ENCODE peak calls at places on chromosomes 1 and 21, in six cellular contexts. O, V, W, S, N and Z are unnamed samples.

GRCh38 chr1:202852163-202852904 is 36.6 kb downstream of the RABIF start:
- DNase-seq in O (peak), V (no peak), N (peak), S (peak), W (peak), Z (peak)

GRCh38 chr1:16630661-16631247 is 17.4 kb upstream of the NBPF1 start:
- DNase-seq in S (no peak), O (no peak), N (no peak), V (no peak), W (no peak), Z (no peak)

GRCh38 chr1:221741364-221741970 is 422 bp downstream of the DUSP10 start:
- DNase-seq in O (no peak), S (no peak), N (no peak), V (no peak), W (peak), Z (peak)

GRCh38 chr1:65497276-65497830 is 76.9 kb downstream of the LEPR start:
- DNase-seq in V (no peak), N (no peak), W (peak), O (no peak), S (no peak), Z (no peak)

GRCh38 chr21:46581780-46582307 is 23.0 kb downstream of the S100B start:
- DNase-seq in V (no peak), S (no peak), O (no peak), N (peak), W (no peak), Z (no peak)

GRCh38 chr1:154759196-154759595 is 110.9 kb downstream of the KCNN3 start:
- DNase-seq in O (no peak), S (no peak), W (no peak), V (no peak), N (no peak), Z (no peak)

GRCh38 chr1:185520188-185520935 is 203.3 kb upstream of the IVNS1ABP start:
- DNase-seq in S (no peak), N (no peak), V (no peak), W (peak), O (peak), Z (peak)

GRCh38 chr1:202282017-202282335 is 59.8 kb downstream of the UBE2T start:
- DNase-seq in W (no peak), S (no peak), O (no peak), V (no peak), N (no peak), Z (no peak)

GRCh38 chr1:169546087-169546995 is 39.9 kb downstream of the F5 start:
- DNase-seq in V (peak), N (peak), W (peak), O (peak), S (peak), Z (peak)

GRCh38 chr1:32063261-32063681 is 9.5 kb upstream of the TMEM39B start:
- DNase-seq in O (peak), V (no peak), N (peak), S (peak), W (peak), Z (peak)

GRCh38 chr1:53725238-53725689 is 13.7 kb downstream of the GLIS1 start:
- DNase-seq in S (peak), V (no peak), N (peak), W (no peak), O (peak), Z (peak)

DNA sequence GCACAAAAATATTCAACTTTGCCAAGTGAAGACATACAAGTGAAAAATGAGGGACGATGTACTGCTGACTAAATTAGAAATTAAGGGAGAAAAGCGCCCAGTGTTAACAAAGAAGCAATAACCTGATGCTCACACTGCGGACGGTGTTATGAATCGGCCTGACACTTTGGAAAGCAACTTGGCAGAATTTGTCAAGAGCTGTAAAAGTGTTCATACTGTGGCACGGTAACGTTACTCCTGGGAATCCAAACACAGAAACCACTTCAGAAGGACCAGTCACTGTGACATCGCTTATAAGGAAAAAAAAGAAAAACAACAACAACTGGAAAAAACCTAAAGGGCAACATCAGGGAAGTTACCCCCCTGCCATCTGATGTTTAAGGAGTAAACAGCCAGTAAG is 27.8 kb downstream of the CAPZB start:
- DNase-seq in N (no peak), S (no peak), W (peak), V (no peak), O (no peak), Z (no peak)
- TF ChIP-seq MYC in N (no peak), S (no peak), W (no peak), V (no peak), O (no peak), Z (no peak)

DNA sequence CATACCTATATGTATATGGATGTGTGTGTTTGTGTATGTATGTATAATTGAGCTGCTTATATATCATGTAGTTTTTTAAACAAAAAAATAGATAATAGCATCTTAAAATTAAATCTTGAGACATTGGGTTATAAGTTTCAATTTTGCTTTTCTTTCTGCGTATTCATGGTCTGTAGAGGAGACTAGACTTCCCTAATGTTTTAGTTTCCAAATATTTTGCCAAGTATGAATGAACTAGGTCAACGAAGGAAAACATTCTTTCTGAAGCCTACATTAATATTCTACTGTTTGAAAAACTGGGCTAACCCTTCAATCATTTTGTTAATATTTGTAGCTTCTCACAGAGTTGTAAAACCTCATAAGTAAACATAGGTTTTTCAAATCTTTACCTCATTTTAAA is 592.6 kb downstream of the USP25 start:
- DNase-seq in W (no peak), N (no peak), S (no peak), O (no peak), V (no peak), Z (no peak)
- H3K4me3 ChIP-seq in W (no peak), N (no peak), S (no peak), O (no peak), V (no peak), Z (no peak)

GRCh38 chr1:24020032-24020431 is 39.9 kb upstream of the SRSF10 start:
- DNase-seq in O (no peak), V (no peak), S (no peak), N (no peak), W (no peak), Z (no peak)

GRCh38 chr1:24020470-24020869 is 40.3 kb upstream of the SRSF10 start:
- DNase-seq in V (no peak), O (no peak), W (no peak), S (no peak), N (no peak), Z (no peak)

GRCh38 chr1:24015226-24016210 is 35.4 kb upstream of the SRSF10 start:
- DNase-seq in V (no peak), S (no peak), O (no peak), N (no peak), W (no peak), Z (no peak)

GRCh38 chr1:24021403-24022266 is 41.5 kb upstream of the SRSF10 start:
- DNase-seq in S (no peak), W (no peak), N (peak), V (no peak), O (no peak), Z (no peak)

DNA sequence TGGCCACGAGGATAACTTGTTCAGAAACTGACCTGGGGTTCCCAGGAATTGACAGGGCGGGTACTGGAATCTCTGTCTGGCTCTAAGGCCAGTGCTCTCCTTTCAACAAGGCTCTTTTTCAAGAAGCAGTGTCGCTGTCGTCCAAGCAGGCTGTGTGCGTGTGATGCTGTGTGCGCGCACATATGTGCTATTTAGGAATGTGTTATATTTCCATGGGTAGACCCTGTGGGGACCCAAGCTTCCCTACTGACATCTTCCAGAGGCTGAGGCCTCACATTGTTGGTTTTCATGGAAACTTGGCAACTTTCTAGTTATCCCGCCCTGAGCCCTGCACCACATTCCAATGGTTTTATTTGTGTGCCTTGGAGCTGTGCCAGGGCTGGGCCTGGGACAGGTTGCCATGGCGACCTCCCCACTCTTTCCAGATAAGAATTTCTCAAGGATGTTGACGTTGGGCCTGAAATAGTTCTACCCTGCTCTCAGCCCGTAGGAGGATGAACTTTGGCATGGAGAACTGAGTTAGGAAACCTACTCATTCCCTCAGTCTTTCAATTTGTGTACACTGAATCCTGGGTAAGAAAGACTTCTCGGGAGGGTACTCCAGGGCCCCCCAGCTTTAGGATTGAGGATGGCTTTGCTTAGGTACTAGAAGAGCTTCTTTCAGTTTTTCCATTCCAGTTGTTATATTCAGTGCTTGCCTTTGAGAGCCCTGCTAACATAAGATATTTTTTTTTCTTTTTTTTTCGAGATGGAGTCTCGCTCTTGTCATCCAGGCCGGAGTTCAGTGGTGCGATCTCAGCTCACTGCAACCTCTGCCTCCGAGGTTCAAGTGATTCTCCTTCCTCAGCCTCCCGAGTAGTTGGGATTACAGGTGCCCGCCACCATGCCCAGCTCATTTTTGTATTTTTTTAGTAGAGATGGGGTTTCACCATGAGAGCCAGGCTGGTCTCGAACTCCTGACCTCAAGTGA is 38.8 kb upstream of the SRSF10 start:
- DNase-seq in N (peak), S (peak), W (peak), O (peak), V (no peak), Z (no peak)
- TF ChIP-seq POLR2A in N (no peak), S (no peak), W (no peak), O (no peak), V (no peak), Z (no peak)

GRCh38 chr1:8736927-8737326 is 80.5 kb downstream of the RERE start:
- DNase-seq in S (no peak), V (no peak), N (peak), W (peak), O (no peak), Z (no peak)

GRCh38 chr1:8728464-8728863 is 89.0 kb downstream of the RERE start:
- DNase-seq in W (no peak), V (no peak), O (no peak), N (no peak), S (no peak), Z (no peak)

GRCh38 chr1:8727809-8728213 is 89.6 kb downstream of the RERE start:
- DNase-seq in W (no peak), V (no peak), S (no peak), O (no peak), N (no peak), Z (peak)

GRCh38 chr1:8731162-8731561 is 86.3 kb downstream of the RERE start:
- DNase-seq in V (no peak), N (no peak), O (no peak), S (no peak), W (no peak), Z (no peak)

DNA sequence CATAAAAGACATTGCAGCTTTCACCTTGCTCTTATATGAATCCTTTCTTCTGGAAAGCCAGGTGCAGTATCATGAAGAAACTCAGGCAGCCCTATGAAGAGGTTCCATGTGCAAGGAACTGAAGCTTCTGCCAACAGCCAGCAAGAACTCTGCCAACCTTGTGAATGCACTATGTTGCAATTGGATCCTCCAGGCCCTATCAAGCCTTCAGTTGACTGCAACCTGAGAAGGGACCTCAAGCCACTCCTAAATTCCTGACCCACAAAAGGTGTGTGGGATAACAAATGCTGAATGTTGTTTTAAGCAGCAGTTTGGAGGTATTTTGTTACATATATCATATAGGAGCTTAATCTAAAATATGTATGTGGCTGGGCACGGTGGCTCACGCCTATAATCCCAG is 84.0 kb downstream of the RERE start:
- DNase-seq in W (no peak), N (no peak), V (no peak), S (no peak), O (no peak), Z (no peak)
- TF ChIP-seq MYC in W (no peak), N (no peak), V (no peak), S (no peak), O (no peak), Z (no peak)

GRCh38 chr1:151006331-151007052 is at the start of gene MINDY1:
- DNase-seq in N (peak), W (peak), S (peak), O (peak), V (peak), Z (peak)

GRCh38 chr1:151003175-151003574 is 3.5 kb downstream of the MINDY1 start:
- DNase-seq in W (no peak), O (no peak), V (no peak), N (no peak), S (no peak), Z (peak)

GRCh38 chr1:151007853-151008243 is 401 bp upstream of the PRUNE1 start:
- DNase-seq in V (no peak), O (no peak), S (no peak), N (no peak), W (no peak), Z (no peak)

GRCh38 chr1:151008244-151009205 is at the start of gene PRUNE1:
- DNase-seq in O (peak), S (peak), W (peak), N (peak), V (peak), Z (peak)

GRCh38 chr1:151005729-151006330 is 872 bp downstream of the MINDY1 start:
- DNase-seq in N (no peak), S (no peak), O (no peak), V (no peak), W (peak), Z (no peak)
- H3K4me3 ChIP-seq in N (peak), S (peak), O (peak), V (peak), W (peak), Z (peak)

DNA sequence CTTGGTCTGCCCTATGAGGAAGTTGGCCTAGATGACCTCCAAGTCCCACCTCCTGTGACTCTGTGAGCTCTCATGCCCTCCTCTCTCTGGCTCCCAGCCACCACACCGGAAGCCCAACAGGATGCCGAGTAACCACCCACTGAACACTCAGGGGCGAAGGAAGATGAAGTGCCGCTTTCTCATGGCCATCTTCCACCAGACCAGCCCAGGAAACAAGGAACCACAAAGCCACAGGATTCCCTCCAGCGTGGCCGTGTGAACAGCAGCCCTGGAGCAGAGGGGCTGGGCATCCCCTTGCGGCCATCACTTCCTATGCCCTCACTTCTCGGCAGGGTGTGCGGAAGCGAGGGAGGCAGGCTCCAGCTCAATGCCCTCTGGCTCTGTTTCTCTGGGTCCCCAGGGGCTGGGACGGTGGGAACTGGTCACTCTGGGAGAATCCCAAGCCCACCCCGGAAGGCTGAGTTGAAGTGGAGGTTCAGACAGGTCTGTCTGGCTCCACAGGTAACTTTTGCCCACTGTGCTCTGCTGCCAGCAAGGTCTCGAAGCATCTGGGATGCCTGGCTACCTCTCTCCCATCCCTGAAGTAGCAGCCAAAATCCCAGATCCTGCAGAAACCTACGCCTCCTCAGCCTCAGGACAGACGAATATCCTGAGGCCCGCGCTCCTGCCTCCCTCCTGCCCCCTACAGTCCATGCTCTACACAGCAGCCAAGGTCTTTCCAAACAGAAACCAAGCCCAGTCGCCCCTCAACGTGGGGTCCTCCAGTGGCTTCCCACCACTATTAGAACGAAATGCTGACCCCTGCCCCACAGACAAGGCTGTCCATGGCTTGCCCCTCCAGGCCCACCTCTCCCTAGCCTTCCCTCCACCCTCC is 44.2 kb upstream of the ECE1 start:
- DNase-seq in N (no peak), W (peak), S (peak), V (peak), O (peak), Z (peak)
- TF ChIP-seq POLR2A in N (no peak), W (peak), S (no peak), V (peak), O (no peak), Z (no peak)